ENCODE peak calls at places on chromosomes 5 and 9, in five cellular contexts. A is endothelial cell of umbilical vein, M is AG09309, D is pancreas, H is lower leg skin. N is an unnamed sample.

GRCh38 chr5:91378683-91379601 is 4.2 kb downstream of the ARRDC3 start:
- DNase-seq in M (no peak), D (no peak), H (no peak), A (peak; percentile 44), N (no peak)

GRCh38 chr5:11878846-11879245 is 25.4 kb downstream of the CTNND2 start:
- DNase-seq in A (no peak), D (peak; percentile 18), H (no peak), M (no peak), N (no peak)

GRCh38 chr5:116883875-116884274 is 309.3 kb upstream of the SEMA6A start:
- DNase-seq in H (no peak), M (no peak), A (no peak), D (no peak), N (no peak)

GRCh38 chr9:137049544-137050449 is 3.8 kb upstream of the NPDC1 start:
- DNase-seq in H (no peak), A (peak; percentile 42), D (peak; percentile 63), M (no peak), N (no peak)

GRCh38 chr5:131773805-131774204 is 23.0 kb downstream of the FNIP1 start:
- DNase-seq in D (no peak), H (no peak), M (no peak), A (no peak), N (no peak)

GRCh38 chr9:14314424-14314928 is 535 bp upstream of the NFIB start:
- DNase-seq in A (peak; percentile 87), H (peak; percentile 83), M (no peak), D (peak; percentile 80), N (peak; percentile 74)

GRCh38 chr5:149382517-149383220 is 3.6 kb upstream of the IL17B start:
- DNase-seq in H (no peak), D (no peak), A (no peak), M (no peak), N (no peak)

GRCh38 chr9:69433426-69433825 is 108.4 kb downstream of the ENTREP1 start:
- DNase-seq in M (no peak), A (no peak), H (no peak), D (no peak), N (no peak)

GRCh38 chr9:87716141-87716540 is 9.8 kb upstream of the CTSL start:
- DNase-seq in H (no peak), A (peak; percentile 52), D (no peak), M (no peak), N (no peak)

GRCh38 chr5:127326438-127326837 is 35.8 kb downstream of the MEGF10 start:
- DNase-seq in D (no peak), A (no peak), H (no peak), M (no peak), N (no peak)

GRCh38 chr5:95842955-95843544 is 20.5 kb upstream of the GLRX start:
- DNase-seq in M (no peak), H (peak; percentile 80), D (no peak), A (peak; percentile 69), N (peak; percentile 82)

GRCh38 chr9:69476016-69476415 is 151.0 kb downstream of the ENTREP1 start:
- DNase-seq in H (no peak), M (no peak), D (no peak), A (no peak), N (no peak)

GRCh38 chr5:113518884-113519283 is 5.4 kb downstream of the YTHDC2 start:
- DNase-seq in H (no peak), D (no peak), M (no peak), A (no peak), N (no peak)
- TF ChIP-seq CTCF in H (no peak), D (no peak), M (no peak), A (no peak), N (no peak)

GRCh38 chr9:883011-883410 is 41.5 kb downstream of the DMRT1 start:
- DNase-seq in D (no peak), M (no peak), A (no peak), H (no peak), N (no peak)

GRCh38 chr9:886886-887285 is 45.4 kb downstream of the DMRT1 start:
- DNase-seq in M (no peak), D (no peak), H (no peak), A (no peak), N (no peak)

GRCh38 chr9:878239-878638 is 36.7 kb downstream of the DMRT1 start:
- DNase-seq in M (no peak), A (no peak), D (no peak), H (no peak), N (no peak)

GRCh38 chr9:880725-881124 is 39.2 kb downstream of the DMRT1 start:
- DNase-seq in H (no peak), D (no peak), A (no peak), M (no peak), N (no peak)

GRCh38 chr9:882416-882931 is 41.0 kb downstream of the DMRT1 start:
- DNase-seq in A (no peak), H (no peak), M (no peak), D (no peak), N (no peak)
- TF ChIP-seq CTCF in A (no peak), H (no peak), M (no peak), D (no peak), N (no peak)

GRCh38 chr9:34809504-34810186 is 99.7 kb upstream of the CCL21 start:
- DNase-seq in A (peak; percentile 11), H (no peak), D (peak; percentile 13), M (no peak), N (peak; percentile 58)
- TF ChIP-seq CTCF in A (peak; percentile 59), H (no peak), D (no peak), M (no peak), N (no peak)

DNA sequence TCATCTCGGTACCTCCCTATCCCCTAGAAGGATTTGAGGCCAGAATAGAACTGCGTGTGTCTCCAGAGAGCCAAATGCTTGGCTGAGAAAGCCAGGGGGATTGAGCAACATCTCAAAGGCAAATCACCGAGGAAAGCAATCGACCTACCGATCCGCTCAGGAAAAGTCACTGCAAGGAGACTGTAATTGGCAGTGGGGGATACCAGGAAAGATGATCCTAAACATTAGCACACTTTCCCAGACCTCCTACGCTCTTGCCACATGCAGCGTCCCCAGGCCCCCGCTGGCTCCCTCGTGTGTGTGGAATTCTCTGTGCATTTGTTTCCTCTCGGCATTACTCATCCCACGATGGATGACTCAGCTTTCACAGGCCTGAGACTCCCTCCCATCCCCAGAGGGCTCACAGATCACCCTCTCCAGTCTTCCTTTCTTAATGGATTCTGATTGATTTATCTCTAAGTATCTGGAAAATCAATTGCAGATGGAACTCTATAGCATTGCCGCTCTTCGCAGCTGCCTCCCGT is 82.2 kb upstream of the ICE1 start:
- DNase-seq in D (peak; percentile 16), A (peak; percentile 5), H (peak; percentile 82), M (peak; percentile 93), N (peak; percentile 33)
- TF ChIP-seq CTCF in D (no peak), A (no peak), H (no peak), M (peak; percentile 87), N (no peak)

GRCh38 chr9:1939926-1940368 is 75.2 kb upstream of the SMARCA2 start:
- DNase-seq in M (no peak), H (no peak), A (peak; percentile 10), D (peak; percentile 37), N (no peak)
- TF ChIP-seq CTCF in M (peak; percentile 56), H (no peak), A (peak; percentile 54), D (peak; percentile 29), N (peak; percentile 33)

N was measured in heart left ventricle.